ENCODE peak calls at places on chromosomes 3 and 15, in ten cellular contexts. S is Karpas-422; M is GM23338; R is BE2C; E is effector memory CD4-positive, alpha-beta T cell; I is ovary; Q is stomach; L is breast epithelium; P is NT2/D1; F is IMR-90. A is an unnamed sample. For H3K36me3, the result is how much of the 10 kb centered on the place peaks cover.

GRCh38 chr15:68674975-68675374 is 96.2 kb downstream of the CORO2B start:
- DNase-seq in S (peak), M (no peak), R (no peak), E (no peak), I (no peak), Q (no peak), L (no peak), P (no peak), F (peak), A (no peak)

GRCh38 chr3:24259901-24260512 is 234.6 kb downstream of the THRB start:
- DNase-seq in S (no peak), M (no peak), R (no peak), E (no peak), I (no peak), Q (peak), L (no peak), P (no peak), F (peak), A (no peak)

GRCh38 chr3:159607856-159608255 is 380.8 kb upstream of the IL12A start:
- DNase-seq in S (no peak), M (no peak), R (no peak), E (no peak), I (no peak), Q (no peak), L (no peak), P (no peak), F (no peak), A (no peak)

GRCh38 chr3:141523615-141524375 is 37.0 kb downstream of the RASA2 start:
- DNase-seq in S (no peak), M (no peak), R (no peak), E (no peak), I (no peak), Q (no peak), L (no peak), P (no peak), F (peak), A (no peak)

GRCh38 chr15:36757189-36757814 is 177.9 kb downstream of the CDIN1 start:
- DNase-seq in S (no peak), M (no peak), R (no peak), E (no peak), I (no peak), Q (no peak), L (no peak), P (no peak), F (peak), A (no peak)

GRCh38 chr3:142595581-142595950 is 627 bp upstream of the PLS1 start:
- DNase-seq in S (no peak), M (no peak), R (no peak), E (no peak), I (no peak), Q (no peak), L (no peak), P (peak), F (peak), A (no peak)

GRCh38 chr3:11810276-11810675 is 36.4 kb downstream of the TAMM41 start:
- DNase-seq in S (no peak), M (no peak), R (no peak), E (no peak), I (no peak), Q (no peak), L (no peak), P (no peak), F (peak), A (no peak)

GRCh38 chr3:181919375-181919774 is 207.7 kb downstream of the SOX2 start:
- DNase-seq in S (peak), M (no peak), R (no peak), E (no peak), I (no peak), Q (no peak), L (no peak), P (no peak), F (no peak), A (no peak)

GRCh38 chr3:13134879-13135206 is 61.6 kb upstream of the IQSEC1 start:
- DNase-seq in S (no peak), M (no peak), R (no peak), E (no peak), I (no peak), Q (peak), L (peak), P (no peak), F (no peak), A (no peak)

GRCh38 chr3:33383951-33384350 is 56.3 kb downstream of the UBP1 start:
- DNase-seq in S (no peak), M (no peak), R (no peak), E (no peak), I (no peak), Q (no peak), L (no peak), P (no peak), F (no peak), A (no peak)

GRCh38 chr15:41180206-41180789 is 50.3 kb downstream of the EXD1 start:
- DNase-seq in S (no peak), M (no peak), R (no peak), E (no peak), I (no peak), Q (no peak), L (no peak), P (no peak), F (peak), A (no peak)

GRCh38 chr3:12994357-12994606 is 78.9 kb downstream of the IQSEC1 start:
- DNase-seq in S (no peak), M (peak), R (no peak), E (no peak), I (peak), Q (peak), L (no peak), P (no peak), F (no peak), A (peak)

GRCh38 chr3:195892355-195893120 is 15.8 kb downstream of the TNK2 start:
- DNase-seq in S (no peak), M (no peak), R (peak), E (no peak), I (peak), Q (no peak), L (no peak), P (no peak), F (peak), A (peak)

GRCh38 chr15:48170981-48171380 is 7.1 kb downstream of the MYEF2 start:
- DNase-seq in S (peak), M (no peak), R (no peak), E (no peak), I (no peak), Q (no peak), L (no peak), P (no peak), F (no peak), A (no peak)

GRCh38 chr3:132652640-132653270 is 6.9 kb downstream of the ACAD11 start:
- DNase-seq in S (no peak), M (no peak), R (no peak), E (no peak), I (no peak), Q (no peak), L (no peak), P (no peak), F (peak), A (no peak)

GRCh38 chr15:63587527-63587926 is 9.7 kb upstream of the FBXL22 start:
- DNase-seq in S (no peak), M (no peak), R (no peak), E (no peak), I (no peak), Q (no peak), L (no peak), P (no peak), F (peak), A (no peak)

GRCh38 chr3:16441306-16441898 is 72.1 kb downstream of the RFTN1 start:
- DNase-seq in S (peak), M (no peak), R (peak), E (no peak), I (no peak), Q (no peak), L (no peak), P (no peak), F (peak), A (no peak)

GRCh38 chr15:42184313-42184712 is 23.8 kb downstream of the VPS39 start:
- DNase-seq in S (no peak), M (no peak), R (no peak), E (no peak), I (no peak), Q (no peak), L (no peak), P (no peak), F (peak), A (peak)
- H3K36me3 ChIP-seq in S (half or more), M (under half), R (under half), E (half or more), I (under half), Q (half or more), L (under half), P (half or more), F (under half), A (half or more)

DNA sequence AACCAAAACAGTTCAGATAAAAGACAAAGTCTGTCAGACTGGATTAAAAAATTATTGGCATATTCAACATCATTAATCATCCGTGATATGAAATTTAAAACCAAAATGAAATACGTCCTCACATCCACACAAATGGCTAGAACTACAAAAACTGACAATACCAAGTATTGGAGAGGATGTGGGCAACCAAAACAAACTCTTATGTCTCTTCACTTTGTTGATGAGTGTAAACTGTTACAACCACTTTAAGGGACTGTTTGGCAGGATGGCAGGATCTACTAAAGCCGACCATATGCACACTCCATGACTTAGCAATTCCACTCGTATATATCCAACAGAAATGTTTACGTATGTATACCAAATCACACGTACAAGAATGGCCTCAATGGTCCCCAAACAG is 24.8 kb upstream of the C15orf40 start:
- DNase-seq in S (no peak), M (no peak), R (no peak), E (no peak), I (no peak), Q (no peak), L (no peak), P (no peak), F (no peak), A (no peak)
- H3K36me3 ChIP-seq in S (half or more), M (under half), R (under half), E (under half), I (under half), Q (under half), L (under half), P (under half), F (under half), A (half or more)

GRCh38 chr3:46970391-46971091 is 6.0 kb downstream of the CCDC12 start:
- DNase-seq in S (no peak), M (no peak), R (no peak), E (no peak), I (no peak), Q (peak), L (no peak), P (no peak), F (no peak), A (peak)
- H3K36me3 ChIP-seq in S (under half), M (under half), R (under half), E (under half), I (under half), Q (under half), L (under half), P (half or more), F (under half), A (under half)

DNA sequence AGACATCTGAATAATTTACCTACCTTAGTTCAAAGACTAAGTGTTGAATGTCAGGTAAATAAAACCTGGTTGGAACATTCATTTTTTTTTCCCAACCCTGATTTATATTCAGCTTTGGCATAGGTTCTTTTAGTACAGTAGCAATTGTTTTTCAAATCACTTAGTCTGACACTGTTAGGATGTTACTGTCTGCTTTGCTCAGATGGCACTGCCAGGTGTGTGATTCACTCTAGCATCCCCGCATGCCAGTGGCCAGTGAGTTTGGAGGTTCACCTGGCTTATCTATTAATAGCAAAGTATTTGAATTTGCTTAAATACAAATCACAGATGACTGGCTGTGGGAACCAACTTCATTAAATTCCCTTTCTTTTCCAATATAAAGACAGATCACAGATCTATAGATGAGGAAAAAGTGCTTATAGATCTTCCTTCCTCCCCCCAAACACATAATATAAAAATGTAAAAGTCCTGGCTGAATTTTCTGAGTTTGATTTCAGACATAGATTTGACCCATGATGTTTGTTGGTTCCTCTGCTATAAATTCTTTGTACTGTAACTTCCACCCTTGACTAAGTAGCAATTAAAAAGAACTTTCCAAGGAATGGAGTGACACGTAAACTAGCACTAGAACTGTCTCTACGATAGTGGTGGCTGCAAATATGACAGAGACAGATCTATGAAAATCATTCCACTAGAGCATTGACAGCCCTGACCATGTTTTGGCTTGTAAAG is 3.9 kb downstream of the THBS1 start:
- DNase-seq in S (no peak), M (no peak), R (no peak), E (no peak), I (no peak), Q (no peak), L (no peak), P (no peak), F (peak), A (no peak)
- H3K36me3 ChIP-seq in S (under half), M (half or more), R (under half), E (under half), I (under half), Q (under half), L (under half), P (half or more), F (half or more), A (half or more)

A was measured in heart left ventricle.